ENCODE peak calls at places on chromosomes 3 and 15, in six cellular contexts. U, A, D, R, I and Z are unnamed samples.
A peak's percentile ranks its signal among the peaks of the same experiment; 100 is the strongest.

GRCh38 chr3:137958635-137959034 is 51.3 kb upstream of the CLDN18 start:
- DNase-seq in R (no peak), U (no peak), D (no peak), A (no peak), I (no peak), Z (no peak)

GRCh38 chr15:101526890-101527289 is 37.4 kb upstream of the PCSK6 start:
- DNase-seq in R (no peak), U (no peak), A (no peak), D (no peak), I (no peak), Z (no peak)

GRCh38 chr3:193297421-193297820 is 56.4 kb downstream of the PLAAT1 start:
- DNase-seq in U (no peak), I (no peak), D (no peak), A (peak; percentile 86), R (no peak), Z (no peak)

GRCh38 chr3:104519968-104520655 is 846.6 kb upstream of the ALCAM start:
- DNase-seq in U (no peak), R (no peak), I (no peak), D (no peak), A (no peak), Z (peak; percentile 5)

GRCh38 chr15:99956820-99957641 is 223.8 kb upstream of the LYSMD4 start:
- DNase-seq in D (no peak), R (no peak), U (no peak), I (no peak), A (no peak), Z (no peak)

GRCh38 chr15:78838480-78838879 is 27.2 kb upstream of the ADAMTS7 start:
- DNase-seq in R (no peak), D (no peak), U (no peak), A (no peak), I (no peak), Z (peak; percentile 57)

GRCh38 chr3:187261541-187261969 is 30.0 kb downstream of the MASP1 start:
- DNase-seq in R (no peak), I (no peak), A (peak; percentile 64), D (no peak), U (no peak), Z (peak; percentile 38)

GRCh38 chr3:17747184-17747889 is 4.9 kb upstream of the TBC1D5 start:
- DNase-seq in A (no peak), U (no peak), R (no peak), I (no peak), D (no peak), Z (no peak)

GRCh38 chr15:77753238-77753873 is 120.6 kb upstream of the LINGO1 start:
- DNase-seq in R (no peak), A (peak; percentile 23), I (peak; percentile 18), U (no peak), D (no peak), Z (peak; percentile 32)

GRCh38 chr3:69353492-69353891 is 32.4 kb downstream of the FRMD4B start:
- DNase-seq in I (no peak), R (no peak), A (no peak), D (peak; percentile 53), U (no peak), Z (peak; percentile 63)
- H3K4me3 ChIP-seq in I (no peak overlapping the region), R (no peak overlapping the region), A (no peak overlapping the region), D (no peak overlapping the region), U (peak overlapping the region; percentile 17), Z (no peak overlapping the region)

GRCh38 chr15:71572452-71573053 is 237.8 kb upstream of the NR2E3 start:
- DNase-seq in D (no peak), U (no peak), R (no peak), A (peak; percentile 29), I (peak; percentile 83), Z (peak; percentile 51)

GRCh38 chr15:71571641-71572040 is 238.7 kb upstream of the NR2E3 start:
- DNase-seq in U (no peak), I (no peak), R (no peak), A (no peak), D (no peak), Z (no peak)

GRCh38 chr15:71573599-71573998 is 236.8 kb upstream of the NR2E3 start:
- DNase-seq in I (no peak), D (no peak), A (no peak), U (no peak), R (no peak), Z (no peak)

GRCh38 chr15:71577071-71577470 is 233.3 kb upstream of the NR2E3 start:
- DNase-seq in R (no peak), A (no peak), I (no peak), D (no peak), U (no peak), Z (peak; percentile 32)

DNA sequence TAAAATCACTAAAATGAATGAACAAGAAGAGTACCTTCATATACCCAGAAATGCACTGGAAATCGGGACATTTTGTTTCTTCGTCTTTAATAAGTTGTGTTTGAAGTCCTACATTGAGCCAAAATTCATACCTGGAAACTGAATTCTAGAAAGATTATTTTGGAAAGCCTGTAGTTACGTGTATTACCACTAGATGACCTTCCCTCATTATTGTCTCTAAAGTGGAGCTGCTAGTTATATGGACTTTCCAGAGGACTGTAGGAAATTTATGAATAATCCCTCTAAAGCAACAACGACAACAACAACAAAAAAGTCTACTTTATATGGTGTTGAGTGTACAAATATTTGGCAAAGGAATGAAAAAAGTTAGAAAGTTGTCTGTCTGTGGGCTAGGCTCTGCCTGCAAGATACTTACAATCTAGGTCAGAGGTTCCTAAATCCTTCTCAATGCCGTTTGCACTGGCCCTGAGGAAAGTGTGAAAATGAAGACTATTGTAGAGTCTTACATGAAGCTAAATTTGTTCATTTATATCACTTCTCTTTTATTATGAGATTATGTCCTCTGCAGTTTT is 234.8 kb upstream of the NR2E3 start:
- DNase-seq in R (no peak), D (no peak), U (no peak), A (peak; percentile 21), I (peak; percentile 30), Z (peak; percentile 55)
- TF ChIP-seq CTCF in R (peak; percentile 10), D (peak; percentile 12), U (peak; percentile 19), A (peak; percentile 55), I (peak; percentile 78), Z (peak; percentile 66)

DNA sequence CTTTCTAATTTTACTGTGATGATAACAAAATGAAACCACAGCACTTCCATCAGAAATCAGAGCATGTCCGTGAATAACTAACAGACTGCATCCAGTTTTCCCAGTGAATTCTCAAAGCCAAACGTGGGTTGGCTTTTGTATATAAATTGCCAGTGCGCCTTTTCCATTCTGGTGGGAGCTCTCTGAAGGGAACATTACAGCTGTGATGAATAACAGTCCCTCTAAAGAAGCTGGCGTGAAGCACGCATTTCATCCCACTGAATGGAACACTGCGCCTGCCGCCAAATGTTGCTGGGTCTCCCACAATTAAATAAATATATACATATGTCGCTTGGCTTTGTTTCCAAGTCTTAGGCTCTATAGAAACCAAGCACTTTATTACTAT is 113.0 kb upstream of the PFN2 start:
- DNase-seq in R (no peak), D (no peak), U (peak; percentile 55), A (peak; percentile 57), I (no peak), Z (peak; percentile 61)
- H3K4me3 ChIP-seq in R (no peak overlapping the region), D (no peak overlapping the region), U (peak overlapping the region; percentile 32), A (peak overlapping the region; percentile 34), I (peak overlapping the region; percentile 1), Z (peak overlapping the region; percentile 3)

GRCh38 chr15:45167631-45168205 is 20.0 kb downstream of the SHF start:
- DNase-seq in R (no peak), A (no peak), D (no peak), U (no peak), I (no peak), Z (no peak)

GRCh38 chr15:45168751-45169551 is 18.8 kb downstream of the SHF start:
- DNase-seq in I (no peak), A (no peak), D (no peak), U (no peak), R (no peak), Z (no peak)

GRCh38 chr15:45165536-45165935 is 22.2 kb downstream of the SHF start:
- DNase-seq in I (no peak), R (no peak), D (no peak), A (no peak), U (no peak), Z (no peak)

GRCh38 chr15:45168286-45168685 is 19.5 kb downstream of the SHF start:
- DNase-seq in A (no peak), D (no peak), U (no peak), R (no peak), I (no peak), Z (no peak)

GRCh38 chr15:45166792-45167630 is 20.8 kb downstream of the SHF start:
- DNase-seq in D (peak; percentile 93), R (peak; percentile 68), A (peak; percentile 80), U (peak; percentile 80), I (peak; percentile 80), Z (peak; percentile 83)
- TF ChIP-seq CTCF in D (peak; percentile 61), R (peak; percentile 76), A (peak; percentile 65), U (peak; percentile 60), I (peak; percentile 32), Z (peak; percentile 74)

GRCh38 chr3:189631373-189631408 is at the start of gene TP63:
- DNase-seq in D (no peak), A (no peak), R (no peak), I (no peak), U (no peak), Z (no peak)
- H3K4me3 ChIP-seq in D (no peak within 1 kb of the TSS), A (no peak within 1 kb of the TSS), R (peak within 1 kb of the TSS; percentile 10), I (peak within 1 kb of the TSS; percentile 41), U (no peak within 1 kb of the TSS), Z (no peak within 1 kb of the TSS)

DNA sequence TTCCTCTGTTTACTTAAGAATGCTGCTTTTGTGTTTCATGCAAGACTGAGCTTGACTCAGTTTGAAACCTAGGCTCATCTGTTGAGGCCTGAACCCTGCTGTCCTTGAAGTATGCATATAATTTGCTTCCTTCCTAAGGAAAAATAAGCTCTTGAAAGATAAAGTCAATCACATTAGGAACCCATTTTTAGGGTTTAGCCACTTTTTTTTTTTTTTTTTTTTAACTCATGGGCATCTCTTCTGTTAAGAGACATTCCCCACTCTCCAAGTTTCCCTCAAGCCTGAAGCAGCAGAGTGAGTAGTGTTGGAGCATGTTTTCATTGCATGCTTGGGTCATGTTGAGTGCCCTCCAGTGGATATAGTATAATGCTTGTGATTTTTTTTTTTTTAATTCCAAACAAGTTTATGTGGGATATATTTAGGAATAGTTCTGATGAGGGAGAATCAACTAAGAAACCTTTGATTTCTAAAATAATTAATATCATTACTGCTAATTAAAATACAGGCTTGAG is 3.6 kb downstream of the CTNNB1 start:
- DNase-seq in R (no peak), A (peak; percentile 73), I (peak; percentile 61), D (no peak), U (no peak), Z (peak; percentile 70)
- TF ChIP-seq CTCF in R (peak; percentile 24), A (peak; percentile 46), I (peak; percentile 48), D (no peak), U (peak; percentile 42), Z (peak; percentile 32)

DNA sequence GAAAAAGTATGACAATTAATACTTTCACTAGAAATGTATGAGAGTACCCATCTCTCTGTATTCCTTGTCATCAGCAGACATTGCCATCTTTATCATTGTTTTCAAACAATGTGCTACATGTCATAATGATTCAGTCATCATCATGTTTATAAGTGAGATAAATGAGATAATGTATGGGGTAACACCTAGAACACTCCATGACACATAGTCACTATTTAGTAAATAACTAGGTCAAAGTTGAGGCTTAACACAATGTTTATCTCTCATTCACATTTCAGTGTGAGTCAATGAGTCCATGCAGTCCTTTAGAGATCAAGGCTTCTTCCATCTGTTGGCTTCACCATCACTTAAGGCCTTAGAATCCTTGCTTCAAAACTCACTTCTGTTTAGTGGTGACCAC is 70.0 kb downstream of the NLGN1 start:
- DNase-seq in R (no peak), D (no peak), A (no peak), U (no peak), I (no peak), Z (no peak)
- H3K4me3 ChIP-seq in R (no peak overlapping the region), D (no peak overlapping the region), A (no peak overlapping the region), U (no peak overlapping the region), I (no peak overlapping the region), Z (no peak overlapping the region)